ENCODE peak calls at places on chromosome 18, in ten cellular contexts. R is H1, T is IMR-90, G is adrenal gland, H is heart left ventricle, Q is GM12891, Y is endothelial cell of umbilical vein, S is GM12878, I is transverse colon, K is K562. O is an unnamed sample.

GRCh38 chr18:60200558-60200957 is 172.0 kb downstream of the MC4R start:
- DNase-seq in R (no peak), T (no peak), G (no peak), H (no peak), Q (no peak), Y (no peak), S (no peak), I (no peak), K (no peak), O (no peak)

GRCh38 chr18:66616523-66616983 is 12.7 kb upstream of the CDH19 start:
- DNase-seq in R (no peak), T (no peak), G (no peak), H (no peak), Q (no peak), Y (peak), S (no peak), I (no peak), K (no peak), O (no peak)

GRCh38 chr18:21489119-21489750 is 111.3 kb downstream of the ESCO1 start:
- DNase-seq in R (peak), T (peak), G (peak), H (no peak), Q (peak), Y (peak), S (no peak), I (peak), K (peak), O (peak)

GRCh38 chr18:50240083-50240563 is 26.2 kb downstream of the CFAP53 start:
- DNase-seq in R (no peak), T (no peak), G (no peak), H (no peak), Q (no peak), Y (no peak), S (no peak), I (no peak), K (no peak), O (no peak)

GRCh38 chr18:24731981-24732380 is 271.5 kb downstream of the HRH4 start:
- DNase-seq in R (no peak), T (peak), G (no peak), H (no peak), Q (no peak), Y (no peak), S (no peak), I (no peak), K (no peak), O (no peak)

GRCh38 chr18:24003903-24004640 is 10.5 kb upstream of the TTC39C start:
- DNase-seq in R (no peak), T (peak), G (no peak), H (no peak), Q (no peak), Y (no peak), S (no peak), I (no peak), K (no peak), O (no peak)

GRCh38 chr18:36757081-36757480 is 71.7 kb downstream of the TPGS2 start:
- DNase-seq in R (no peak), T (peak), G (no peak), H (no peak), Q (no peak), Y (peak), S (no peak), I (no peak), K (peak), O (peak)

GRCh38 chr18:53458944-53459580 is 765.4 kb downstream of the MBD2 start:
- DNase-seq in R (peak), T (no peak), G (no peak), H (no peak), Q (no peak), Y (no peak), S (no peak), I (no peak), K (no peak), O (no peak)

GRCh38 chr18:47888156-47888555 is 42.3 kb downstream of the SMAD2 start:
- DNase-seq in R (no peak), T (no peak), G (no peak), H (no peak), Q (no peak), Y (no peak), S (no peak), I (no peak), K (no peak), O (no peak)

GRCh38 chr18:8684577-8684976 is 20.8 kb upstream of the MTCL1 start:
- DNase-seq in R (no peak), T (no peak), G (peak), H (no peak), Q (no peak), Y (no peak), S (no peak), I (no peak), K (no peak), O (no peak)

GRCh38 chr18:36352384-36352783 is 54.9 kb downstream of the FHOD3 start:
- DNase-seq in R (no peak), T (peak), G (peak), H (no peak), Q (no peak), Y (no peak), S (no peak), I (no peak), K (no peak), O (peak)

GRCh38 chr18:58493516-58494253 is 135.2 kb downstream of the ALPK2 start:
- DNase-seq in R (peak), T (peak), G (peak), H (peak), Q (peak), Y (peak), S (peak), I (peak), K (peak), O (peak)

GRCh38 chr18:6645246-6645645 is 84.3 kb upstream of the ARHGAP28 start:
- DNase-seq in R (no peak), T (no peak), G (no peak), H (no peak), Q (no peak), Y (no peak), S (no peak), I (no peak), K (no peak), O (no peak)

GRCh38 chr18:33804258-33804657 is 226.2 kb downstream of the ASXL3 start:
- DNase-seq in R (no peak), T (peak), G (no peak), H (no peak), Q (no peak), Y (no peak), S (no peak), I (no peak), K (no peak), O (no peak)

GRCh38 chr18:47779381-47779780 is 151.1 kb downstream of the SMAD2 start:
- DNase-seq in R (no peak), T (no peak), G (no peak), H (no peak), Q (no peak), Y (no peak), S (no peak), I (no peak), K (no peak), O (no peak)

GRCh38 chr18:59696311-59697235 is 650 bp downstream of the CCBE1 start:
- DNase-seq in R (no peak), T (peak), G (peak), H (no peak), Q (no peak), Y (no peak), S (no peak), I (peak), K (no peak), O (no peak)

GRCh38 chr18:79394438-79395307 is 1.1 kb upstream of the NFATC1 start:
- DNase-seq in R (no peak), T (peak), G (no peak), H (peak), Q (no peak), Y (peak), S (no peak), I (no peak), K (no peak), O (no peak)
- TF ChIP-seq POLR2A in R (no peak), T (no peak), G (no peak), H (no peak), Q (no peak), Y (no peak), S (no peak), I (no peak), K (no peak), O (no peak)

GRCh38 chr18:72726201-72726600 is 141.6 kb downstream of the NETO1 start:
- DNase-seq in R (no peak), T (no peak), G (no peak), H (no peak), Q (no peak), Y (no peak), S (no peak), I (no peak), K (no peak), O (no peak)
- TF ChIP-seq POLR2A in R (no peak), T (no peak), G (no peak), H (no peak), Q (no peak), Y (no peak), S (no peak), I (no peak), K (no peak), O (no peak)

GRCh38 chr18:3599235-3599634 is 149.3 kb downstream of the TGIF1 start:
- DNase-seq in R (no peak), T (no peak), G (no peak), H (no peak), Q (no peak), Y (no peak), S (no peak), I (no peak), K (no peak), O (no peak)
- TF ChIP-seq POLR2A in R (no peak), T (no peak), G (no peak), H (no peak), Q (no peak), Y (no peak), S (no peak), I (no peak), K (no peak), O (no peak)

DNA sequence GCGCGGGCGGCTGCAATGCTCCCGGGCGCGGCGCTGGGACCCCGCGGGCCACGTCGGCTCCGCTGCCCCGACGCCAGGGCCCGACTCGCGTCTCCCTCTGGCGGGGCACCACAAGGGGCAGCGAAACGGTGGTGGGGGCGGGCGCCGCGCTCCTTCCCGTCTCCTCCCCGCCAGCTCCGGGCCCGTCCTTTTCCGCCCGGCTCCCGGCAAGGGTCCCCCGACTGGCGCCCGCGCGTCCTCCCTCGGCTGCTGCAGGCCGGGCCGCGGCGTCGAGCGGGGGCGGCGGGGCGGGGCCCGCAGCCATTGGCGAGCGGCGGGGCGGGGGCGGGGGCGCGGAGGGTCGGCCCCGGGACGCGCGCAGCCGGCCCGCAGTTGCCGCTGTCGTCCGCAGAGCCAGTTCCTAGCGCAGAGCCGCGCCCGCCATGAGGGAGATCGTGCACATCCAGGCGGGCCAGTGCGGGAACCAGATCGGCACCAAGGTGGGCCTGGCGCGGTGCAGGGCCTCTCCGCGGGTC is at the start of gene TUBB6:
- DNase-seq in R (no peak), T (peak), G (peak), H (peak), Q (peak), Y (peak), S (no peak), I (peak), K (peak), O (peak)
- TF ChIP-seq POLR2A in R (no peak), T (peak), G (peak), H (peak), Q (peak), Y (peak), S (peak), I (peak), K (no peak), O (peak)

GRCh38 chr18:63378919-63379638 is 12.1 kb upstream of the KDSR start:
- DNase-seq in R (no peak), T (no peak), G (no peak), H (no peak), Q (no peak), Y (peak), S (no peak), I (no peak), K (no peak), O (no peak)

GRCh38 chr18:63379639-63379962 is 12.6 kb upstream of the KDSR start:
- DNase-seq in R (no peak), T (peak), G (no peak), H (no peak), Q (no peak), Y (no peak), S (no peak), I (no peak), K (no peak), O (no peak)

GRCh38 chr18:63377275-63377980 is 10.4 kb upstream of the KDSR start:
- DNase-seq in R (no peak), T (no peak), G (no peak), H (no peak), Q (no peak), Y (no peak), S (no peak), I (no peak), K (no peak), O (no peak)

GRCh38 chr18:63382843-63383242 is 15.8 kb upstream of the KDSR start:
- DNase-seq in R (no peak), T (no peak), G (no peak), H (no peak), Q (no peak), Y (no peak), S (no peak), I (no peak), K (no peak), O (no peak)
- TF ChIP-seq POLR2A in R (no peak), T (no peak), G (no peak), H (no peak), Q (no peak), Y (no peak), S (no peak), I (no peak), K (no peak), O (no peak)

DNA sequence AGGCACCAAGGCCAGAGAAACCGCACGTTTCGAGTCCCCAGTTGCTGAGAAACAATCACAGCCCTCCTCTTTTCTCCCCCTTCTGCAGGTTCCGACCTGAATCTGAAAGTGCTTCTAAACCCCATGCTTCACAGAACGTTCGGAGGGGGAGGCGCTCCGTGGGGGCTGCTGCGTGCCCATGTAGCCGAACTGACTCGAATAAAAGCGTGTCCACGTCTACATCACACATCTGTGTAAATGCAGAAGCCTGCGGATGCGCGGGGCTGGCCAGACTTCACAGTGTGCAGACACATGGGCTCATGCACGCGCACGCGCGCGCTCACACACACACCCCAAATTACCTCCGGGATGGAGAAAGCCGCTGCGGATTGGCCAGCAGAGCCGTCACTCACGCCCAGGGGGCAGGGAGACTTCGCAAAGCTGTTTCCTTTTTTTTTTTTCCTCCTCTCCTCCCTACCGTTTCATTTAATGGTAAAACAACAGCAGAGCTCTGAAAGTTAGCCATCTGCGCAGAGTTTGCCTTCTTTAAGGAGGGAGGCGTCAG is 2.3 kb downstream of the ZNF516 start:
- DNase-seq in R (peak), T (peak), G (peak), H (peak), Q (peak), Y (peak), S (peak), I (peak), K (peak), O (peak)
- TF ChIP-seq POLR2A in R (no peak), T (no peak), G (no peak), H (no peak), Q (peak), Y (peak), S (no peak), I (peak), K (no peak), O (no peak)

GRCh38 chr18:272650-273049 is 4.8 kb upstream of the THOC1 start:
- DNase-seq in R (no peak), T (no peak), G (no peak), H (no peak), Q (no peak), Y (no peak), S (no peak), I (no peak), K (no peak), O (no peak)

GRCh38 chr18:273525-273924 is 5.7 kb upstream of the THOC1 start:
- DNase-seq in R (no peak), T (no peak), G (no peak), H (no peak), Q (no peak), Y (no peak), S (no peak), I (no peak), K (no peak), O (no peak)

GRCh38 chr18:269480-270090 is 1.7 kb upstream of the THOC1 start:
- DNase-seq in R (no peak), T (no peak), G (no peak), H (no peak), Q (no peak), Y (no peak), S (no peak), I (no peak), K (no peak), O (no peak)

GRCh38 chr18:267380-267687 is 513 bp downstream of the THOC1 start:
- DNase-seq in R (no peak), T (no peak), G (no peak), H (no peak), Q (no peak), Y (no peak), S (no peak), I (no peak), K (no peak), O (no peak)

DNA sequence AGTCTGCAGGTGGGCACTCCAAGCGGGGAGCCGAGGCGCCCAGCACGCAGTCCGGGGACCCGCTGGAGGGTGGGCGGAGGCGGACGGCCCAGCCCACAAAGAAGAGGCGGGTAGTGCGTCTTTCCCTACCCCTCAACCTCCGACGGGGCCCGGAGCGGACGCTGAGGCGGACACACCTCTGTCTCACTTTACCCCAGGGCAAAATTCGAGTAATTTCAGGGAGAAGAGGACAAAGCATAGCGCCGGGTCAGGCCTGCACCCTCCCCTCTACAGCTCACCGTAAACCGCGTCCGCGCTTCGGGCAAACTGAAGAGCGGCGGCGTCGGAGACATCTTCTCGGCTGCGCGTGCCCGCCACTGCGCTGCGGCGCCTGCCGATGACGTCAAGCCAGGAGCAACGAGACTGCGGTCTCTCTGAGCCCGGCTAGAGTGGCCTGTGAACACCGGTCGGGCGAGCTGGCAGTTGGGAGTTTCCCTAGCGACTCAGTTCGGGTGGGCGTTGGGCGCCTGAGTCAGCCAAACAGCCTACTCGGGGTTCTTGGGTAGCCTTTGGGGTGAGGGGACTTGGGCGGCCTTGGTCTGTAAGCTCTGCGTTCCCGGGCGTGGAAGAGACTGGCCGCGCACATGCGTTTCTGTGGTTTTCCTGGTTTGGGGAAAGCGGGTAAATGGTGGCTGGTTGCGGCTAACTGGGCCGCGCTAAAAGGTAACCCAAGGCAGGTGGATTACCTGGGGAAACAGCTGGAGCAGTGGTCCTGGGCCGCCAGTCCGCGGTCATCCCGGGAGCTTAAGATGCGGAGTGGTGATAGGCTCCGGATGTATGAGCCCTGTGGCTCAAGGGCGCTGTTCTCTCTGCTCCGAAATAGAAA is at the start of gene THOC1:
- DNase-seq in R (peak), T (peak), G (peak), H (peak), Q (peak), Y (peak), S (peak), I (peak), K (peak), O (peak)
- TF ChIP-seq POLR2A in R (peak), T (peak), G (peak), H (peak), Q (peak), Y (peak), S (peak), I (peak), K (peak), O (peak)

GRCh38 chr18:41444943-41445342 is 510.1 kb upstream of the PIK3C3 start:
- DNase-seq in R (no peak), T (no peak), G (no peak), H (no peak), Q (no peak), Y (no peak), S (no peak), I (no peak), K (no peak), O (no peak)
- TF ChIP-seq POLR2A in R (no peak), T (no peak), G (no peak), H (no peak), Q (no peak), Y (no peak), S (no peak), I (no peak), K (no peak), O (no peak)

GRCh38 chr18:77132369-77133050 is at the start of gene MBP:
- DNase-seq in R (no peak), T (no peak), G (no peak), H (peak), Q (peak), Y (no peak), S (no peak), I (peak), K (no peak), O (no peak)
- TF ChIP-seq POLR2A in R (no peak), T (no peak), G (peak), H (peak), Q (no peak), Y (no peak), S (peak), I (peak), K (no peak), O (no peak)

O was measured in H54.